ENCODE peak calls at places on chromosomes 16 and 17, in nine cellular contexts. A is left ventricle myocardium inferior, U is K562, P is HFF-Myc, H is small intestine, B is A549, N is Peyer's patch, D is aorta, V is AG04450. F is an unnamed sample.

GRCh38 chr17:64028874-64029464 is 8.5 kb upstream of the ICAM2 start:
- DNase-seq in P (no peak), N (no peak), V (peak), B (peak), A (peak), U (peak), H (peak), D (no peak), F (peak)

GRCh38 chr17:79960788-79961522 is 74.7 kb downstream of the TBC1D16 start:
- DNase-seq in V (no peak), H (no peak), B (peak), U (no peak), A (no peak), P (no peak), N (no peak), D (no peak), F (no peak)

GRCh38 chr16:84810518-84811273 is 9.1 kb upstream of the CRISPLD2 start:
- DNase-seq in D (no peak), A (no peak), N (no peak), U (no peak), V (no peak), P (no peak), H (no peak), B (no peak), F (no peak)

GRCh38 chr17:7233701-7234099 is 617 bp downstream of the DVL2 start:
- DNase-seq in U (no peak), P (no peak), H (no peak), N (no peak), D (no peak), B (no peak), V (no peak), A (no peak), F (no peak)

GRCh38 chr16:88378401-88378800 is 4.4 kb upstream of the ZNF469 start:
- DNase-seq in P (no peak), H (no peak), A (peak), B (no peak), N (no peak), U (no peak), V (no peak), D (peak), F (no peak)

GRCh38 chr17:65218261-65218660 is 81.1 kb downstream of the RGS9 start:
- DNase-seq in B (no peak), N (no peak), P (no peak), U (no peak), H (no peak), A (no peak), D (no peak), V (no peak), F (no peak)

GRCh38 chr17:4704991-4705390 is 1.1 kb upstream of the PELP1 start:
- DNase-seq in D (peak), A (no peak), B (no peak), N (no peak), U (no peak), P (no peak), H (no peak), V (no peak), F (no peak)

GRCh38 chr16:50861926-50862325 is 120.0 kb downstream of the CYLD start:
- DNase-seq in U (no peak), B (peak), A (no peak), N (no peak), V (peak), H (no peak), D (no peak), P (no peak), F (no peak)

GRCh38 chr17:74453665-74454196 is 12.7 kb upstream of the CD300A start:
- DNase-seq in N (peak), H (no peak), U (peak), D (no peak), P (no peak), B (peak), A (no peak), V (no peak), F (no peak)

GRCh38 chr16:88454315-88455057 is 1.4 kb downstream of the ZFPM1 start:
- DNase-seq in D (no peak), V (no peak), A (no peak), P (no peak), H (peak), N (peak), U (no peak), B (peak), F (no peak)

GRCh38 chr17:4477286-4477791 is 21.3 kb upstream of the SPNS2 start:
- DNase-seq in P (no peak), A (no peak), V (no peak), U (no peak), D (no peak), H (peak), B (no peak), N (no peak), F (no peak)

GRCh38 chr17:73551144-73551543 is 93.1 kb downstream of the SDK2 start:
- DNase-seq in P (no peak), B (no peak), A (no peak), H (no peak), V (no peak), U (no peak), D (no peak), N (no peak), F (no peak)

GRCh38 chr16:88194397-88195020 is 188.2 kb upstream of the ZNF469 start:
- DNase-seq in U (no peak), B (no peak), N (no peak), D (no peak), A (no peak), H (peak), V (no peak), P (no peak), F (no peak)

GRCh38 chr17:4833941-4834501 is 881 bp downstream of the MINK1 start:
- DNase-seq in D (no peak), A (no peak), P (peak), N (peak), B (peak), U (no peak), V (peak), H (peak), F (no peak)

GRCh38 chr17:77501751-77502625 is 361.2 kb downstream of the SEC14L1 start:
- DNase-seq in B (no peak), P (no peak), N (no peak), H (no peak), V (no peak), A (no peak), U (no peak), D (peak), F (no peak)

GRCh38 chr17:956905-957304 is 22.7 kb downstream of the NXN start:
- DNase-seq in U (peak), P (no peak), A (no peak), B (peak), N (no peak), V (no peak), D (no peak), H (no peak), F (no peak)

GRCh38 chr16:3640632-3641501 is 13.6 kb upstream of the DNASE1 start:
- DNase-seq in B (no peak), N (no peak), V (no peak), D (peak), H (no peak), P (no peak), U (peak), A (no peak), F (no peak)

GRCh38 chr17:72417627-72418026 is 296.8 kb downstream of the SOX9 start:
- DNase-seq in N (no peak), U (no peak), P (no peak), V (no peak), H (no peak), A (no peak), B (no peak), D (no peak), F (no peak)

GRCh38 chr17:2898255-2898926 is 102.2 kb downstream of the RAP1GAP2 start:
- DNase-seq in H (peak), V (no peak), B (no peak), D (no peak), N (no peak), A (no peak), U (no peak), P (no peak), F (no peak)

GRCh38 chr17:67601897-67602296 is 115.8 kb upstream of the NOL11 start:
- DNase-seq in P (no peak), H (no peak), N (no peak), A (no peak), D (no peak), V (no peak), B (no peak), U (no peak), F (no peak)

GRCh38 chr16:60815865-60816264 is 1220.4 kb downstream of the CDH8 start:
- DNase-seq in B (no peak), H (no peak), N (no peak), A (no peak), U (no peak), P (no peak), D (no peak), V (no peak), F (no peak)

GRCh38 chr17:81577278-81578000 is 25.3 kb upstream of the FAAP100 start:
- DNase-seq in V (no peak), A (no peak), D (no peak), U (no peak), N (no peak), B (peak), H (no peak), P (no peak), F (no peak)

GRCh38 chr17:80257716-80258213 is 2.9 kb upstream of the RNF213 start:
- DNase-seq in V (no peak), P (no peak), H (no peak), N (no peak), B (no peak), D (no peak), U (no peak), A (no peak), F (no peak)

GRCh38 chr17:2405247-2405926 is 4.5 kb upstream of the MNT start:
- DNase-seq in U (no peak), V (peak), B (peak), P (no peak), H (no peak), D (no peak), A (no peak), N (no peak), F (no peak)

GRCh38 chr17:64608571-64608981 is 53.5 kb downstream of the SMURF2 start:
- DNase-seq in V (no peak), B (no peak), P (no peak), A (no peak), D (no peak), H (no peak), U (no peak), N (no peak), F (no peak)

GRCh38 chr17:76005263-76006149 is 4.9 kb downstream of the CDK3 start:
- DNase-seq in H (peak), D (peak), V (no peak), N (peak), U (peak), B (peak), P (no peak), A (peak), F (no peak)

GRCh38 chr16:54748611-54749190 is 182.0 kb upstream of the IRX5 start:
- DNase-seq in N (no peak), B (no peak), H (no peak), V (no peak), A (no peak), P (no peak), D (no peak), U (no peak), F (peak)

GRCh38 chr17:64418506-64419339 is 28.1 kb upstream of the PECAM1 start:
- DNase-seq in P (peak), U (peak), H (peak), A (no peak), D (no peak), B (peak), N (no peak), V (peak), F (peak)

GRCh38 chr16:24685539-24686432 is 43.7 kb upstream of the TNRC6A start:
- DNase-seq in P (peak), N (no peak), D (peak), A (peak), V (no peak), H (no peak), U (peak), B (peak), F (no peak)
- H3K4me3 ChIP-seq in P (no peak), N (no peak), D (no peak), A (no peak), V (no peak), H (no peak), U (no peak), B (no peak), F (no peak)

GRCh38 chr16:79282806-79283205 is 317.7 kb downstream of the MAF start:
- DNase-seq in P (no peak), V (no peak), N (no peak), D (no peak), H (no peak), U (no peak), B (no peak), A (no peak), F (no peak)
- H3K4me3 ChIP-seq in P (no peak), V (no peak), N (no peak), D (no peak), H (no peak), U (no peak), B (no peak), A (no peak), F (no peak)

GRCh38 chr17:44775838-44776621 is 17.2 kb downstream of the ADAM11 start:
- DNase-seq in H (peak), P (no peak), B (no peak), N (peak), V (no peak), U (no peak), D (no peak), A (no peak), F (no peak)

GRCh38 chr17:44776628-44777393 is 18.0 kb downstream of the ADAM11 start:
- DNase-seq in H (no peak), P (no peak), U (no peak), D (no peak), N (no peak), V (no peak), B (no peak), A (no peak), F (no peak)

GRCh38 chr17:44779211-44780025 is 20.6 kb downstream of the ADAM11 start:
- DNase-seq in A (peak), D (peak), H (peak), P (no peak), B (peak), N (peak), V (peak), U (peak), F (no peak)

GRCh38 chr17:44778656-44779210 is 19.9 kb downstream of the ADAM11 start:
- DNase-seq in D (no peak), B (no peak), U (no peak), P (no peak), A (no peak), N (no peak), H (no peak), V (no peak), F (no peak)

DNA sequence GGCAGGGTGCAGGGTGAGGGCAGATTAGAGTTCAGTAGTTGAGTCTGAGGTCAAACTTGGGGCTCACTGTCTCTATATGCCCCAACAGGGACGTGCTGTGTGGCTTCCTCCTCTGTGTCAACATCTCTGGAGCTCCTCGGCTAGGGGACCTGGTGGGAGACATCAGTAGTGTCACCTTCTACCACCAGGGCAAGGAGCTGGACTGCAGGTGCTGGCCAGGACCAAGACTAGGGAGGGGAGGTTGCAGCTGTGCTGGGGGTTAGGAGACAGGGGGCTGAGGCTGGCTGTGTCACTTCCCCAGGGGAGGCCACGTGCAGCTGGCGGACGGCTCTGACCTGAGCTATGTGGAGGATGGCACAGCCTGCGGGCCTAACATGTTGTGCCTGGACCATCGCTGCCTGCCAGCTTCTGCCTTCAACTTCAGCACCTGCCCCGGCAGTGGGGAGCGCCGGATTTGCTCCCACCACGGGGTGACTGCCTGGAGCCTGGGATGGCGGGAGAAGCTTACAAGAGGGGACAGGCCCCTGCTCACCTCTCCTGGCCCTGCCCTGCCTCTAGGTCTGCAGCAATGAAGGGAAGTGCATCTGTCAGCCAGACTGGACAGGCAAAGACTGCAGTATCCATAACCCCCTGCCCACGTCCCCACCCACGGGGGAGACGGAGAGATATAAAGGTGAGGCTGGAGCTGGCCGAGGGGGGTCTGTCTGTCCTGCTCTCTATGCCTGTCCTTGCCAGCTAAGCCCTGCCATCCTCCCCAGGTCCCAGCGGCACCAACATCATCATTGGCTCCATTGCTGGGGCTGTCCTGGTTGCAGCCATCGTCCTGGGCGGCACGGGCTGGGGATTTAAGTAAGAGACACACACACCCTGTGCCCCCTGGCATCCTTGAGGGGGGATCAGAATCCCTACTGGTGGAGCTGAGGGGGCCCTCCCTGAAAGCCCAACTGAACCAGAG is 18.9 kb downstream of the ADAM11 start:
- DNase-seq in V (no peak), A (no peak), B (no peak), H (no peak), D (no peak), U (no peak), P (no peak), N (no peak), F (no peak)
- H3K4me3 ChIP-seq in V (no peak), A (no peak), B (no peak), H (no peak), D (no peak), U (no peak), P (no peak), N (no peak), F (no peak)

GRCh38 chr16:30407794-30408534 is 558 bp downstream of the ZNF771 start:
- DNase-seq in N (no peak), H (no peak), U (no peak), A (no peak), P (no peak), V (no peak), D (no peak), B (no peak), F (no peak)

GRCh38 chr16:30406911-30407793 is at the start of gene ZNF771:
- DNase-seq in U (peak), H (peak), D (peak), A (peak), N (peak), P (no peak), B (peak), V (peak), F (peak)

GRCh38 chr16:30414159-30414558 is 6.8 kb downstream of the ZNF771 start:
- DNase-seq in P (no peak), B (no peak), V (no peak), H (no peak), N (no peak), A (no peak), D (no peak), U (no peak), F (no peak)

GRCh38 chr16:30413116-30413806 is 5.9 kb downstream of the ZNF771 start:
- DNase-seq in P (no peak), A (no peak), D (no peak), H (no peak), N (no peak), B (no peak), V (no peak), U (no peak), F (no peak)

DNA sequence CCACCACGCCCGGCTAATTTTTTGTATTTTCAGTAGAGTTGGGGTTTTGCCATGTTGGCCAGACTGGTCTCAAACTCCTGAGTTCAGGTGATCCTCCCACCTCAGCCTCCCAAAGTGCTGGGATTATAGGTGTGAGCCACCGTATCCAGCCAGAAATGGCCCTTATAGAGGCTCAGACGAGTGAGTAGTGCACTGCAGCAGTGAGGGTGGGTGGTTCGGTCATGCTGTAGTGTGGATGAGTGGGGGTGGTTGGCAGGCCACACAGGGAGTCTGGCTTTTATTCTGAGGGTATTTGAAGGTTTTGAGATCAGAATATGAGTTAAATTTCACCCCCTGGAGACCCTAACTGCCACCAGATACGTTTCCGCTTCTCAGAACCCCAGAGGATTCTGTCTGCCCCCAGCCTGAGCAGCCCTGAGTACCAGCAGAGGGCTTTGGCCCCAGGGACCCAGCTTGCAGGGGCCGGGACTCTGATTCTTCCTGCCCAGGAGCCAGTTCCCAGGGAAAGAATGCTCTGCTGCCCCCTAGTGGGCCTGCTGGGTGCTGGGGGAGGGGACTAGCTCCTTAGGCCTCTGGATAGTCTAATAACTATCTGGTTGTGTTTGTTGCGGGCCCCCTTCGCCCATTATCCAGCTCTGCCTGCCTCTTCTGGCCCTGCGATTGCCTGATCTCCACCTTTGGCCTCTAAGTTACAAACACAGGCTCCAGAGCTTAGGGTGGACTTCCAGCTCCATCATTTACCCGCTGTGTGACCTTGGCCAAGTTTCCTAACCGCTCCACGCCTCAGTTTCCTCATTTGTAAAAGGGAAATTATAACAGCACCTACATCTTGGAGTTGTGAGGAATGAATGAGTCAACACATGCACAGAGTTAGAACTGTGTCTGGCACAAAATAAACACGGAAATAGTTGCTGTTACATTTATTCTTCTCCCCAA is 2.0 kb downstream of the ZNF771 start:
- DNase-seq in V (peak), D (peak), P (no peak), B (peak), H (peak), N (peak), A (peak), U (peak), F (no peak)
- H3K4me3 ChIP-seq in V (no peak), D (no peak), P (peak), B (no peak), H (no peak), N (no peak), A (peak), U (no peak), F (no peak)

DNA sequence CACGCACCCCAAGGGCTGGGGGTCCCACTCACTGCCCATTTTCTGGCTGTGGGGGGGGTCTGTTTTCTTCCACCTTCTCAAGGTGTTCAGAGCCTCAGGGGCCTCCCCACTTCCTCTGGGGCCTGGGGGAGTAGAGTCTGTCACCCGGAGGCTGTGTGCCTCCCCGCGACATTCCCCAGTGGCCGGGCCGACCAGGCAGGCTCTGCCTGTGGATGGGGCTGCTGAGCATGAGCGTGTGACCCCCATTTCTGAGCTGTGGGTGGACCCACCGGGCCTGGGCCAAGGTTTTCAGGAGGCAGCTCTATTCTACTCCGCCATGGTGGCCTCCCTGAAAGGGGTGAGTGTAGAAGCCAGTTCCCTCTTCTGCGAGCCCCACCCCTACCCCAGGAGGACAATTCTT is 1.0 kb downstream of the MSLN start:
- DNase-seq in B (no peak), H (no peak), U (no peak), V (no peak), A (no peak), P (no peak), N (no peak), D (no peak), F (no peak)
- H3K4me3 ChIP-seq in B (no peak), H (no peak), U (no peak), V (no peak), A (no peak), P (no peak), N (no peak), D (no peak), F (no peak)

DNA sequence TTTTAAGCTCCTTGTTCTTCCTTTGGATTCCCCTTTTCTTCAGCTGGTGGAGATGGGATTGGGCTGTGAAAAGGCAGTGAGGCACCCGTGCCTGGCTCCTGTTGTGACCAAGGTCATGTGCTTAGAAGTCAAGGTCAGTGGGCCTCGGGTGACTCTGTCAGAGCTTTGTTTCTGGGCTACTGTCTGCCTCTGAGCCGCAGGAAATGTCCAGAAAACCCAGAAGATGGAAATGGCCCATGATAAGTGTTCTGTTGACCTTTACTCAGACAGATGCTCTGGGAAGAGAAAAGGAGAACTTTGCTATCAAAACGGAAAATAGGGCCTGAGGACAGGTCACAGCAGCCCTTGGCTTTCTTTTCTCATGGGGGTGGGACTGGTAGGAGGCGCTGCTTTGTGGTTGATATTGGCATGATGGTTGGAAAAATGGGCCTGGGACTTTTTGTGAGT is 2.9 kb downstream of the ABCC1 start:
- DNase-seq in V (no peak), P (no peak), H (no peak), B (no peak), U (no peak), N (no peak), D (peak), A (no peak), F (no peak)
- H3K4me3 ChIP-seq in V (peak), P (peak), H (no peak), B (peak), U (no peak), N (no peak), D (no peak), A (no peak), F (no peak)

F was measured in LNCaP clone FGC.